ENCODE peak calls at places on chromosomes 13 and 19, in seven cellular contexts. I is Peyer's patch; A is mesenchymal stem cell; W is CD8-positive, alpha-beta memory T cell; Y is IMR-90; G is ovary; N is left lung. O is an unnamed sample. For H3K4me1, the result is how much of the 10 kb centered on the place peaks cover.

GRCh38 chr19:10243606-10244005 is 8.4 kb upstream of the MRPL4 start:
- DNase-seq in W (no peak), N (no peak), G (no peak), A (no peak), Y (no peak), I (no peak), O (no peak)

GRCh38 chr13:50082426-50083283 is 67.4 kb downstream of the KCNRG start:
- DNase-seq in I (peak), N (peak), Y (peak), A (peak), W (peak), G (peak), O (peak)

GRCh38 chr19:48372904-48373303 is 8.7 kb downstream of the SYNGR4 start:
- DNase-seq in W (no peak), N (no peak), G (no peak), Y (no peak), I (no peak), A (no peak), O (no peak)

GRCh38 chr13:52707375-52707774 is 32.2 kb downstream of the CNMD start:
- DNase-seq in N (no peak), W (no peak), A (no peak), Y (no peak), G (no peak), I (no peak), O (no peak)

GRCh38 chr19:33472696-33473624 is 48.6 kb downstream of the PEPD start:
- DNase-seq in Y (peak), N (peak), I (no peak), A (peak), W (no peak), G (no peak), O (no peak)

GRCh38 chr19:23203841-23204344 is 46.3 kb downstream of the ZNF724 start:
- DNase-seq in G (no peak), W (no peak), N (peak), I (no peak), Y (no peak), A (no peak), O (no peak)

GRCh38 chr13:93147946-93148345 is 78.7 kb upstream of the GPC6 start:
- DNase-seq in W (no peak), I (no peak), G (no peak), A (no peak), N (no peak), Y (no peak), O (no peak)

GRCh38 chr13:112688560-112689497 is 1.0 kb upstream of the ATP11A start:
- DNase-seq in G (no peak), I (no peak), Y (no peak), W (no peak), N (peak), A (peak), O (no peak)

GRCh38 chr19:41932259-41933130 is 4.2 kb upstream of the ERFL start:
- DNase-seq in N (no peak), W (no peak), Y (no peak), I (no peak), G (no peak), A (no peak), O (no peak)

GRCh38 chr13:82569581-82569980 is 1312.7 kb downstream of the SLITRK1 start:
- DNase-seq in G (no peak), N (no peak), W (no peak), A (no peak), Y (no peak), I (no peak), O (no peak)

GRCh38 chr13:46071590-46072249 is 19.2 kb upstream of the ZC3H13 start:
- DNase-seq in G (no peak), N (no peak), A (no peak), Y (no peak), W (no peak), I (no peak), O (peak)

GRCh38 chr19:58325623-58326022 is 1.2 kb upstream of the ZSCAN22 start:
- DNase-seq in Y (peak), G (no peak), A (peak), W (no peak), N (no peak), I (no peak), O (no peak)

DNA sequence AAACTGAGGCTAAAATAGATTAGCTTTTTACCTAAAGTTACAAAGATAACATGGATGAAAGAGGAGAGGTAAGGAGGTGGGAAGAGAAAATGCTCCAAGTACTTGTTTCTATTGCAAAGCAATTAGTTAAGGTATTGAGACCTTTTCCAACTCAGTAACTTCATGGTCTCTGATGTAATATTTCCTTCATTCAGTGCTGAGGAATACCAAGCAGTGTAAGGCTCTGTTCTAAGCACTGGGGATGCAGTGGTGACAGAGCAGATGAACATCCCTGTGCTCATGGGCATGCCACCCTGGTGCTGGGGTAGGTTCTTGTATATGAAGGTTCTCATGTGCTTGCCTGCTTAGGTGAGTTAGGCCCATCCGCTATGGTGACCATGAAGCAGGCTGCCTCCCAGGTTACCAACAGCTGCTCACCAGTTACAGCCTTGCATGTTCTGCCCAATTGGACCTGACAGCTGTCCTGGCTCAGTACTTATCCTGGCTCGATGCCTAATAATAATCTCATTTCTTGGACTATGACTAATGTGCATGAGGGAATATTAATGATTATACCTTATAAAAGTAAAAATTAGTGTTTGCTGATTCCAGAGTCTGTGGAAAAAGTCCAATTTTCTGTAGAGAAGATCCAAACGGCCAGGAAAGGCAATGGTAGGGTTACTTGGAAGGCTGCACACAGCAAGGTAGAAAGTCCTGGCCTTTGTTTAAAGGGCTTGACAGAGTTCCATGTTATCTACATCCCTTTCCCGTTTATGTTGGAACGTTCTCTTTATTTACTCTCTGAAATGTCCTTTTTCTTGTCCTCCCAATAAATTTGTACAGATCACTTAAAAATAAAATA is 48.3 kb downstream of the LATS2 start:
- DNase-seq in N (no peak), W (no peak), A (no peak), I (no peak), Y (no peak), G (peak), O (no peak)
- H3K4me1 ChIP-seq in N (under half), W (under half), A (under half), I (under half), Y (under half), G (under half), O (under half)

DNA sequence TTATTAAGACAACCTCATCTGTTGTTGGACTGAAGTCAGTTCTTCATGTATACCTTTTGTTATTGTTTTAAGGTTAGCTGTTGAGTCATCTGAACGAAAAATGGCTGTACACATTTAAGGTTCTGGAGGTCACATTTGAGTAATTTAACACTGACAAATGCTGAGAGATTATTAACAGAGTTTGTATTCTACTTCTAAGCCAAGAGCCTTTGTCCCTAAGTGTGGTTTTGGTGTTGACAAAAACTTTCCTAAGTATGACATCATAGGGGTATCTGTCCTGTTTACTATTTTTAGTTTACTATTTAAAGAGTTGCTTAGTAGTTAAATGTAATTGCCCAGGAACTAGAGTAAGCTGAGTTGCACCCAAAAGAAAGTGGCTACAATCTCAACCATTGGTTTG is 71.9 kb downstream of the CDK8 start:
- DNase-seq in A (peak), N (no peak), Y (peak), G (no peak), W (no peak), I (no peak), O (no peak)
- H3K4me1 ChIP-seq in A (under half), N (under half), Y (under half), G (under half), W (under half), I (under half), O (under half)

DNA sequence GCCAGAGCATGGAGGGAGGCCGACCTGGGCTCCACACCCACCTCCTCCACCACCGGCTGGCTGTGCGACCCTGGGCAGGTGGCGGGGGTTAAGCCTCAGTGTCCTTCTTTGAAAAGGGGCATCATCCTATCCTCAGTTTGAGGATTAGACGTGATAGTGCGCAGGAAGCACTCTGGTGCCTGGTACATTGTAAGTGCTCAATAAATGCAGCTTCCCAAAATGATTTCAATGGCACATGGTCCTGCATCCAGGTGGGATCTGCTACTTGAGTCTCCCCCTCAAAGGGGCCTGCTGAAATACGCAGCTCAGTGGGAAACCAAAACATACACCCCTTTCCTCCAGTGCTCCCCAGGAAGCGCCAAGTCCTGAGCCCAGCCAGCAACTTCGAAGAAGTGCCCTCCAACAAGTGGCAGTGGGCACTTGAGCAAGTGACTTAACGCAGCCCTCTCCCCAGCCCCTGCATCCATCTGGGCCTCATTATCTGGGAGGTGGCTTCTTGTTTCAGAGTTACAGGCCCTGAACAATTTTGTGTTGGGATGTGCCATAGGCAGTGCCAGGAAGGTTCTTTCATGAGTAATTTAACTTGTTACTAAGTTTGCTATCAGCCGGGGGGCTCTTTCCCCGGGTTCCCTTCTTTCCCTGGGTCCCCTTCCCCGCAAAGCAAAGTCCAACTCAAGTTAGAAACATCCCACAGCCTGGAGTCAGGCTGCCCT is 17.9 kb downstream of the ACTN4 start:
- DNase-seq in G (no peak), N (no peak), A (no peak), Y (no peak), I (no peak), W (no peak), O (no peak)
- H3K4me1 ChIP-seq in G (half or more), N (half or more), A (half or more), Y (half or more), I (half or more), W (half or more), O (half or more)

GRCh38 chr19:13923194-13923987 is 14.8 kb downstream of the PODNL1 start:
- DNase-seq in A (no peak), G (no peak), N (no peak), I (no peak), W (no peak), Y (no peak), O (no peak)
- H3K4me1 ChIP-seq in A (under half), G (under half), N (under half), I (under half), W (under half), Y (under half), O (under half)

GRCh38 chr19:29963576-29963975 is 21.5 kb downstream of the URI1 start:
- DNase-seq in I (no peak), W (no peak), N (no peak), A (no peak), G (no peak), Y (no peak), O (no peak)
- H3K4me1 ChIP-seq in I (under half), W (under half), N (under half), A (under half), G (under half), Y (under half), O (under half)

O was measured in Caco-2.